ENCODE peak calls at places on chromosomes 16 and 17, in six cellular contexts. B, O, X, V, Y and E are unnamed samples.
A peak's percentile ranks its signal among the peaks of the same experiment; 100 is the strongest.

GRCh38 chr16:1990336-1991134 is 765 bp downstream of the SYNGR3 start:
- DNase-seq in Y (peak; percentile 20), B (no peak), X (no peak), O (no peak), V (peak; percentile 66), E (no peak)

GRCh38 chr16:21130811-21131210 is 19.8 kb downstream of the DNAH3 start:
- DNase-seq in Y (no peak), V (no peak), X (no peak), O (no peak), B (no peak), E (no peak)

GRCh38 chr17:32253117-32253611 is 12.5 kb upstream of the RHBDL3 start:
- DNase-seq in X (peak; percentile 88), B (peak; percentile 68), V (peak; percentile 85), Y (peak; percentile 82), O (peak; percentile 74), E (peak; percentile 40)

GRCh38 chr17:61926831-61927210 is 961 bp downstream of the INTS2 start:
- DNase-seq in V (no peak), O (no peak), Y (no peak), X (no peak), B (no peak), E (peak; percentile 3)

GRCh38 chr16:23500866-23501234 is 9.4 kb downstream of the GGA2 start:
- DNase-seq in B (no peak), Y (no peak), V (no peak), X (no peak), O (no peak), E (no peak)

GRCh38 chr16:9123871-9124270 is 32.4 kb downstream of the HAPSTR1 start:
- DNase-seq in X (no peak), Y (no peak), V (no peak), B (no peak), O (no peak), E (no peak)

GRCh38 chr17:7408341-7408740 is 696 bp downstream of the NLGN2 start:
- DNase-seq in V (no peak), B (no peak), O (peak; percentile 25), Y (no peak), X (no peak), E (no peak)

GRCh38 chr17:18219016-18219415 is 6.4 kb upstream of the LLGL1 start:
- DNase-seq in B (no peak), Y (peak; percentile 37), V (no peak), O (no peak), X (peak; percentile 70), E (peak; percentile 8)

GRCh38 chr17:4247981-4248388 is 15.8 kb downstream of the ANKFY1 start:
- DNase-seq in V (peak; percentile 29), B (no peak), O (no peak), X (no peak), Y (peak; percentile 28), E (no peak)

GRCh38 chr17:50630524-50631194 is 4.0 kb upstream of the ABCC3 start:
- DNase-seq in V (peak; percentile 85), O (peak; percentile 67), Y (peak; percentile 57), B (peak; percentile 56), X (peak; percentile 57), E (no peak)

GRCh38 chr17:65931246-65932149 is 260.4 kb downstream of the CEP112 start:
- DNase-seq in Y (no peak), B (no peak), O (no peak), V (no peak), X (peak; percentile 11), E (no peak)

GRCh38 chr17:44008205-44008909 is 3.9 kb downstream of the NAGS start:
- DNase-seq in Y (no peak), B (no peak), X (no peak), O (no peak), V (no peak), E (no peak)

GRCh38 chr17:16189791-16190348 is 25.5 kb downstream of the NCOR1 start:
- DNase-seq in X (no peak), Y (no peak), V (no peak), B (no peak), O (no peak), E (no peak)

GRCh38 chr16:8576141-8577004 is 13.9 kb downstream of the TMEM114 start:
- DNase-seq in X (no peak), B (no peak), Y (no peak), O (no peak), V (no peak), E (no peak)

GRCh38 chr16:52976539-52977167 is 76.0 kb downstream of the CHD9NB start:
- DNase-seq in O (no peak), B (peak; percentile 13), V (peak; percentile 49), X (no peak), Y (peak; percentile 38), E (no peak)

GRCh38 chr17:35312790-35313711 is 60.4 kb downstream of the SLFN11 start:
- DNase-seq in X (peak; percentile 80), B (peak; percentile 55), V (peak; percentile 71), Y (peak; percentile 60), O (peak; percentile 54), E (peak; percentile 27)

GRCh38 chr16:24537474-24538337 is 1.7 kb upstream of the RBBP6 start:
- DNase-seq in X (no peak), B (no peak), V (no peak), Y (no peak), O (no peak), E (no peak)

GRCh38 chr16:81094771-81095251 is 1.4 kb downstream of the GCSH start:
- DNase-seq in O (no peak), B (no peak), Y (peak; percentile 20), X (peak; percentile 35), V (no peak), E (no peak)

GRCh38 chr17:17763136-17763535 is 73.7 kb downstream of the SREBF1 start:
- DNase-seq in Y (no peak), O (no peak), X (no peak), V (no peak), B (no peak), E (no peak)

GRCh38 chr16:28943281-28943680 is 7.5 kb upstream of the NFATC2IP start:
- DNase-seq in V (no peak), X (no peak), Y (no peak), B (no peak), O (no peak), E (no peak)

GRCh38 chr16:23581746-23582145 is 14.4 kb downstream of the NDUFAB1 start:
- DNase-seq in O (no peak), B (no peak), V (no peak), Y (no peak), X (no peak), E (no peak)

GRCh38 chr16:16059895-16060590 is 110.6 kb downstream of the ABCC1 start:
- DNase-seq in X (no peak), O (no peak), B (no peak), V (no peak), Y (no peak), E (no peak)

GRCh38 chr16:88878967-88879787 is 12.7 kb upstream of the PABPN1L start:
- DNase-seq in O (no peak), V (no peak), X (no peak), Y (no peak), B (no peak), E (no peak)

GRCh38 chr16:80611171-80611929 is 70.6 kb downstream of the DYNLRB2 start:
- DNase-seq in B (no peak), Y (no peak), V (no peak), O (no peak), X (no peak), E (no peak)

GRCh38 chr17:63402808-63403207 is 43.3 kb downstream of the CYB561 start:
- DNase-seq in B (no peak), X (peak; percentile 38), V (no peak), Y (no peak), O (no peak), E (no peak)